ENCODE peak calls at places on chromosomes 4 and X, in four cellular contexts. P is caudate nucleus, L is heart right ventricle, Y is transverse colon. C is an unnamed sample.

GRCh38 chr4:92257931-92258857 is 45.6 kb upstream of the GRID2 start:
- DNase-seq in P (no peak), L (no peak), Y (no peak), C (no peak)

GRCh38 chrX:101206471-101206870 is 13.1 kb upstream of the DRP2 start:
- DNase-seq in P (no peak), L (no peak), Y (no peak), C (no peak)

GRCh38 chr4:143626134-143626859 is 74.2 kb downstream of the FREM3 start:
- DNase-seq in P (no peak), L (peak; percentile 82), Y (peak; percentile 39), C (peak; percentile 76)

GRCh38 chr4:143407475-143407874 is 70.8 kb downstream of the GAB1 start:
- DNase-seq in P (no peak), L (no peak), Y (no peak), C (no peak)

GRCh38 chr4:173535932-173536331 is 5.9 kb upstream of the HAND2 start:
- DNase-seq in P (no peak), L (no peak), Y (no peak), C (no peak)

GRCh38 chr4:44326716-44327115 is 121.9 kb downstream of the KCTD8 start:
- DNase-seq in P (no peak), L (no peak), Y (no peak), C (no peak)

GRCh38 chrX:156004740-156005139 is 7.2 kb downstream of the IL9R start:
- DNase-seq in P (no peak), L (no peak), Y (no peak), C (no peak)

GRCh38 chr4:15240764-15241163 is 187.1 kb upstream of the C1QTNF7 start:
- DNase-seq in P (no peak), L (no peak), Y (no peak), C (no peak)

GRCh38 chr4:168666531-168666930 is 169.7 kb downstream of the PALLD start:
- DNase-seq in P (no peak), L (no peak), Y (no peak), C (no peak)

GRCh38 chrX:46611658-46612362 is 38.2 kb downstream of the CHST7 start:
- DNase-seq in P (no peak), L (no peak), Y (no peak), C (no peak)

GRCh38 chr4:149279790-149280189 is 535.9 kb downstream of the IQCM start:
- DNase-seq in P (no peak), L (no peak), Y (no peak), C (no peak)

GRCh38 chrX:14032383-14032782 is 2.7 kb upstream of the GEMIN8 start:
- DNase-seq in P (peak; percentile 8), L (peak; percentile 38), Y (peak; percentile 52), C (no peak)

GRCh38 chrX:133369065-133369464 is 46.2 kb downstream of the GPC4 start:
- DNase-seq in P (no peak), L (no peak), Y (no peak), C (no peak)

GRCh38 chr4:139014391-139015268 is 951 bp upstream of the NOCT start:
- DNase-seq in P (no peak), L (peak; percentile 42), Y (no peak), C (no peak)

GRCh38 chr4:139736257-139736626 is 70.6 kb downstream of the MGST2 start:
- DNase-seq in P (no peak), L (no peak), Y (no peak), C (no peak)

GRCh38 chrX:18983711-18984380 is at the start of gene PHKA2:
- DNase-seq in P (peak; percentile 51), L (peak; percentile 51), Y (peak; percentile 64), C (peak; percentile 78)

GRCh38 chr4:187317799-187318198 is 594.1 kb upstream of the FAT1 start:
- DNase-seq in P (no peak), L (no peak), Y (no peak), C (no peak)

GRCh38 chr4:11455201-11455835 is 26.6 kb upstream of the HS3ST1 start:
- DNase-seq in P (no peak), L (no peak), Y (peak; percentile 37), C (no peak)

GRCh38 chr4:128517739-128518510 is 230.3 kb upstream of the PGRMC2 start:
- DNase-seq in P (no peak), L (peak; percentile 54), Y (peak; percentile 14), C (peak; percentile 81)

GRCh38 chrX:32448320-32448719 is 763.0 kb downstream of the DMD start:
- DNase-seq in P (no peak), L (no peak), Y (no peak), C (no peak)

GRCh38 chrX:54044877-54045328 is 630 bp upstream of the PHF8 start:
- DNase-seq in P (no peak), L (no peak), Y (no peak), C (no peak)

GRCh38 chrX:109889289-109890006 is 113.5 kb upstream of the TMEM164 start:
- DNase-seq in P (no peak), L (no peak), Y (no peak), C (no peak)

GRCh38 chrX:44094821-44095530 is 121.8 kb upstream of the NDP start:
- DNase-seq in P (no peak), L (no peak), Y (no peak), C (no peak)

GRCh38 chr4:105146286-105147219 is at the start of gene TET2:
- DNase-seq in P (peak; percentile 80), L (peak; percentile 83), Y (peak; percentile 78), C (peak; percentile 85)

GRCh38 chr4:114599231-114600065 is 841 bp downstream of the UGT8 start:
- DNase-seq in P (peak; percentile 55), L (no peak), Y (peak; percentile 71), C (no peak)

GRCh38 chr4:71026086-71026485 is 32.6 kb downstream of the DCK start:
- DNase-seq in P (no peak), L (peak; percentile 25), Y (no peak), C (no peak)

GRCh38 chr4:12889054-12889453 is 595.1 kb downstream of the RAB28 start:
- DNase-seq in P (no peak), L (peak; percentile 7), Y (no peak), C (no peak)

GRCh38 chr4:82084747-82085146 is 289.0 kb downstream of the HNRNPD start:
- DNase-seq in P (no peak), L (no peak), Y (no peak), C (no peak)

GRCh38 chrX:149641832-149642231 is 10.2 kb upstream of the TMEM185A start:
- DNase-seq in P (no peak), L (no peak), Y (no peak), C (no peak)

GRCh38 chr4:32858971-32859370 is 2138.8 kb downstream of the PCDH7 start:
- DNase-seq in P (no peak), L (no peak), Y (no peak), C (no peak)

GRCh38 chr4:174398728-174399127 is 115.0 kb downstream of the CEP44 start:
- DNase-seq in P (no peak), L (no peak), Y (no peak), C (no peak)

GRCh38 chr4:143438710-143439109 is 74.8 kb upstream of the SMARCA5 start:
- DNase-seq in P (no peak), L (no peak), Y (no peak), C (no peak)

GRCh38 chr4:93243262-93243661 is 585.3 kb upstream of the ATOH1 start:
- DNase-seq in P (no peak), L (no peak), Y (no peak), C (no peak)

GRCh38 chr4:107987916-107988762 is 1.6 kb upstream of the HADH start:
- DNase-seq in P (no peak), L (no peak), Y (no peak), C (no peak)

GRCh38 chr4:57110635-57111546 is 706 bp upstream of the IGFBP7 start:
- DNase-seq in P (no peak), L (peak; percentile 59), Y (peak; percentile 30), C (peak; percentile 77)

GRCh38 chr4:21469438-21470032 is 479.0 kb downstream of the KCNIP4 start:
- DNase-seq in P (no peak), L (no peak), Y (no peak), C (no peak)

GRCh38 chr4:37693450-37694190 is 7.4 kb upstream of the RELL1 start:
- DNase-seq in P (no peak), L (no peak), Y (no peak), C (no peak)

DNA sequence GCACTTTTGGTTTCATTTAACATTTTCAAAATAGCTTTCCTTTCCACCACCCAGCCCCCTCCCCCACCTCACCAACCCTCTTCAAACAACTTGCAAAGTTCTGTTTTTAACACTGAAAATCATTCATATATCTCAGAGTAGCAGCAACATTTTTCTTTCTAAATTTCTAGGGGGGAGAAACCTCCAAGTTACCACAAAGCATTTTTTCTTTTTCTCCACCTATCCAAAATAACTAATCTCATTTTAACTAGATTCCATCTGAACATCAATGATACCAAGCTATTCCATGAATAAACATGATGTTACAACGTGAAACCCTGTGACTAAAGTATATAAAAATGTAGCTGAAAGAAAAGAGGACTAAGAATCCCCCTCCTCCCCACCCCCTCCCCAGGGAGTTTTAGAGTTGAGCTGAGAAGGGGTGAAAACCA is 5.3 kb downstream of the LDB2 start:
- DNase-seq in P (no peak), L (no peak), Y (no peak), C (no peak)
- H3K27ac ChIP-seq in P (no peak overlapping the region), L (peak overlapping the region; percentile 63), Y (no peak overlapping the region), C (no peak overlapping the region)

GRCh38 chr4:48017108-48017527 is 546 bp downstream of the NIPAL1 start:
- DNase-seq in P (peak; percentile 54), L (peak; percentile 22), Y (peak; percentile 80), C (peak; percentile 77)
- H3K27ac ChIP-seq in P (no peak overlapping the region), L (no peak overlapping the region), Y (peak overlapping the region; percentile 84), C (peak overlapping the region; percentile 8)

DNA sequence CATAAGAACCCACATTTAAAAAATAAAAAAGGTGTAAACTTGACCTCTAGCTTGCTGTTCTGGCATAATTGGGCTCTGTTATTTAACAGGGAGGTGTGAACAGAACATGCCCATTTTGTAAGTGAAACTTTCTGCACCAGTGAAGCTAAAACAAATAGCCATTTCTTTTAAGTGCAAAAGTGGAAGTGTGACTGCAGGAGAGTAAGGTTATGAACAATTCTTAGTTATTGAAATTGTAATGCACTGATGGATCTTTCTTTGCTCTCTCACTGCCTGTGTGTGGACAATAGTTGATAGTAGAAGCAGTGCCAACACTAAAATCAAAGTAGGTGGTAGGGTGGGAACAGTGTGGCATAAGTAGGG is 12.6 kb downstream of the P2RY10 start:
- DNase-seq in P (no peak), L (no peak), Y (no peak), C (no peak)
- H3K27ac ChIP-seq in P (no peak overlapping the region), L (no peak overlapping the region), Y (no peak overlapping the region), C (no peak overlapping the region)

GRCh38 chrX:136126892-136127406 is 20.4 kb upstream of the FHL1 start:
- DNase-seq in P (no peak), L (no peak), Y (no peak), C (no peak)

GRCh38 chrX:136128743-136129142 is 18.6 kb upstream of the FHL1 start:
- DNase-seq in P (no peak), L (no peak), Y (no peak), C (no peak)

GRCh38 chrX:136126371-136126770 is 21.0 kb upstream of the FHL1 start:
- DNase-seq in P (no peak), L (no peak), Y (no peak), C (no peak)

GRCh38 chrX:136130931-136131843 is 16.1 kb upstream of the FHL1 start:
- DNase-seq in P (no peak), L (no peak), Y (no peak), C (no peak)
- H3K27ac ChIP-seq in P (no peak overlapping the region), L (no peak overlapping the region), Y (peak overlapping the region; percentile 34), C (peak overlapping the region; percentile 12)